ENCODE peak calls at places on chromosomes 2 and 18, in six cellular contexts. D is NCI-H226; A is fibroblast of gingiva; N is stimulated activated naive CD8-positive, alpha-beta T cell treated with anti-CD3 and anti-CD28 coated beads, Interleukin-15, Interleukin-2, amounts not matched to agents 100 U/mL and 50 U/mL, for 24 hours; X is pancreas; Q is spleen. M is an unnamed sample.

GRCh38 chr2:19046986-19047780 is 311.2 kb downstream of the OSR1 start:
- DNase-seq in D (no peak), A (peak), N (no peak), X (no peak), Q (no peak), M (no peak)

GRCh38 chr2:238585836-238586821 is 159.4 kb downstream of the ASB1 start:
- DNase-seq in D (no peak), A (no peak), N (no peak), X (no peak), Q (peak), M (peak)

GRCh38 chr2:23412556-23413155 is 27.7 kb downstream of the KLHL29 start:
- DNase-seq in D (peak), A (peak), N (no peak), X (no peak), Q (peak), M (no peak)

GRCh38 chr2:111095426-111095825 is 25.3 kb upstream of the BCL2L11 start:
- DNase-seq in D (no peak), A (no peak), N (no peak), X (no peak), Q (no peak), M (no peak)

GRCh38 chr2:119126650-119127049 is 31.9 kb downstream of the C1QL2 start:
- DNase-seq in D (no peak), A (no peak), N (peak), X (peak), Q (no peak), M (peak)

GRCh38 chr2:10325278-10326145 is 22.8 kb downstream of the HPCAL1 start:
- DNase-seq in D (no peak), A (no peak), N (no peak), X (no peak), Q (no peak), M (peak)

GRCh38 chr2:18690342-18690741 is 101.0 kb upstream of the NT5C1B start:
- DNase-seq in D (no peak), A (no peak), N (no peak), X (no peak), Q (no peak), M (no peak)

GRCh38 chr2:188813315-188813714 is 160.9 kb upstream of the COL3A1 start:
- DNase-seq in D (peak), A (peak), N (no peak), X (no peak), Q (no peak), M (no peak)

GRCh38 chr18:22914633-22915032 is 18.5 kb upstream of the RBBP8 start:
- DNase-seq in D (no peak), A (no peak), N (no peak), X (no peak), Q (no peak), M (no peak)

GRCh38 chr2:180519276-180519675 is 461.1 kb upstream of the UBE2E3 start:
- DNase-seq in D (peak), A (no peak), N (no peak), X (no peak), Q (no peak), M (no peak)

GRCh38 chr2:177670791-177671528 is 278.4 kb downstream of the AGPS start:
- DNase-seq in D (no peak), A (no peak), N (no peak), X (no peak), Q (no peak), M (no peak)

GRCh38 chr18:28002841-28003240 is 174.1 kb downstream of the CDH2 start:
- DNase-seq in D (no peak), A (no peak), N (no peak), X (no peak), Q (no peak), M (no peak)